ENCODE peak calls at places on chromosome 15, in nine cellular contexts. One of them, this sample, is unnamed.

GRCh38 chr15:90810354-90810753 is 58.0 kb upstream of the FURIN start:
- DNase-seq in HTR-8/SVneo: no peak
- DNase-seq in non-pigmented ciliary epithelial cell: no peak
- DNase-seq in iris pigment epithelial cell: no peak
- DNase-seq in tibial artery: no peak
- DNase-seq in nucleus accumbens: no peak
- DNase-seq in kidney epithelial cell: no peak
- DNase-seq in colonic mucosa: no peak
- DNase-seq in NCI-H748 treated with DMSO at 0.1 percent for 48 hours: no peak
- DNase-seq in this sample: no peak

GRCh38 chr15:44971036-44971435 is 14.5 kb downstream of the TERB2 start:
- DNase-seq in colonic mucosa: no peak
- DNase-seq in kidney epithelial cell: no peak
- DNase-seq in iris pigment epithelial cell: no peak
- DNase-seq in non-pigmented ciliary epithelial cell: no peak
- DNase-seq in HTR-8/SVneo: no peak
- DNase-seq in NCI-H748 treated with DMSO at 0.1 percent for 48 hours: no peak
- DNase-seq in tibial artery: no peak
- DNase-seq in nucleus accumbens: no peak
- DNase-seq in this sample: peak; percentile 5

GRCh38 chr15:101533371-101534140 is 44.0 kb upstream of the PCSK6 start:
- DNase-seq in NCI-H748 treated with DMSO at 0.1 percent for 48 hours: no peak
- DNase-seq in HTR-8/SVneo: no peak
- DNase-seq in tibial artery: no peak
- DNase-seq in nucleus accumbens: no peak
- DNase-seq in colonic mucosa: peak; percentile 14
- DNase-seq in non-pigmented ciliary epithelial cell: no peak
- DNase-seq in iris pigment epithelial cell: no peak
- DNase-seq in kidney epithelial cell: no peak
- DNase-seq in this sample: no peak

GRCh38 chr15:39589815-39590644 is 9.2 kb downstream of the THBS1 start:
- DNase-seq in kidney epithelial cell: no peak
- DNase-seq in HTR-8/SVneo: no peak
- DNase-seq in tibial artery: no peak
- DNase-seq in iris pigment epithelial cell: no peak
- DNase-seq in NCI-H748 treated with DMSO at 0.1 percent for 48 hours: no peak
- DNase-seq in colonic mucosa: no peak
- DNase-seq in non-pigmented ciliary epithelial cell: no peak
- DNase-seq in nucleus accumbens: no peak
- DNase-seq in this sample: no peak

GRCh38 chr15:79439236-79439635 is 7.1 kb downstream of the MINAR1 start:
- DNase-seq in non-pigmented ciliary epithelial cell: no peak
- DNase-seq in tibial artery: no peak
- DNase-seq in kidney epithelial cell: no peak
- DNase-seq in iris pigment epithelial cell: no peak
- DNase-seq in colonic mucosa: no peak
- DNase-seq in nucleus accumbens: no peak
- DNase-seq in NCI-H748 treated with DMSO at 0.1 percent for 48 hours: no peak
- DNase-seq in HTR-8/SVneo: no peak
- DNase-seq in this sample: no peak

GRCh38 chr15:98363955-98364354 is 284.4 kb upstream of the IGF1R start:
- DNase-seq in NCI-H748 treated with DMSO at 0.1 percent for 48 hours: no peak
- DNase-seq in non-pigmented ciliary epithelial cell: no peak
- DNase-seq in nucleus accumbens: no peak
- DNase-seq in kidney epithelial cell: no peak
- DNase-seq in iris pigment epithelial cell: no peak
- DNase-seq in colonic mucosa: no peak
- DNase-seq in HTR-8/SVneo: no peak
- DNase-seq in tibial artery: no peak
- DNase-seq in this sample: no peak

GRCh38 chr15:55218068-55218467 is 21.3 kb upstream of the RSL24D1 start:
- DNase-seq in tibial artery: no peak
- DNase-seq in colonic mucosa: no peak
- DNase-seq in non-pigmented ciliary epithelial cell: no peak
- DNase-seq in HTR-8/SVneo: no peak
- DNase-seq in NCI-H748 treated with DMSO at 0.1 percent for 48 hours: no peak
- DNase-seq in iris pigment epithelial cell: no peak
- DNase-seq in kidney epithelial cell: no peak
- DNase-seq in nucleus accumbens: no peak
- DNase-seq in this sample: no peak

GRCh38 chr15:28725556-28725955 is 13.3 kb upstream of the GOLGA8M start:
- DNase-seq in NCI-H748 treated with DMSO at 0.1 percent for 48 hours: no peak
- DNase-seq in non-pigmented ciliary epithelial cell: no peak
- DNase-seq in HTR-8/SVneo: no peak
- DNase-seq in tibial artery: no peak
- DNase-seq in iris pigment epithelial cell: no peak
- DNase-seq in kidney epithelial cell: no peak
- DNase-seq in colonic mucosa: no peak
- DNase-seq in nucleus accumbens: no peak
- DNase-seq in this sample: no peak

GRCh38 chr15:52636459-52636858 is 42.7 kb downstream of the ATOSA start:
- DNase-seq in HTR-8/SVneo: no peak
- DNase-seq in colonic mucosa: no peak
- DNase-seq in non-pigmented ciliary epithelial cell: no peak
- DNase-seq in iris pigment epithelial cell: no peak
- DNase-seq in tibial artery: no peak
- DNase-seq in NCI-H748 treated with DMSO at 0.1 percent for 48 hours: no peak
- DNase-seq in nucleus accumbens: no peak
- DNase-seq in kidney epithelial cell: no peak
- DNase-seq in this sample: no peak

GRCh38 chr15:42088801-42089640 is 5.3 kb downstream of the PLA2G4D start:
- DNase-seq in nucleus accumbens: no peak
- DNase-seq in kidney epithelial cell: no peak
- DNase-seq in colonic mucosa: peak; percentile 32
- DNase-seq in NCI-H748 treated with DMSO at 0.1 percent for 48 hours: no peak
- DNase-seq in iris pigment epithelial cell: no peak
- DNase-seq in HTR-8/SVneo: no peak
- DNase-seq in non-pigmented ciliary epithelial cell: no peak
- DNase-seq in tibial artery: no peak
- DNase-seq in this sample: no peak

GRCh38 chr15:81221449-81221848 is 24.8 kb downstream of the IL16 start:
- DNase-seq in HTR-8/SVneo: no peak
- DNase-seq in non-pigmented ciliary epithelial cell: no peak
- DNase-seq in kidney epithelial cell: no peak
- DNase-seq in iris pigment epithelial cell: no peak
- DNase-seq in tibial artery: peak; percentile 69
- DNase-seq in NCI-H748 treated with DMSO at 0.1 percent for 48 hours: no peak
- DNase-seq in nucleus accumbens: no peak
- DNase-seq in colonic mucosa: no peak
- DNase-seq in this sample: no peak

GRCh38 chr15:84979651-84980050 is 2.0 kb upstream of the PDE8A start:
- DNase-seq in non-pigmented ciliary epithelial cell: no peak
- DNase-seq in iris pigment epithelial cell: no peak
- DNase-seq in NCI-H748 treated with DMSO at 0.1 percent for 48 hours: no peak
- DNase-seq in tibial artery: no peak
- DNase-seq in colonic mucosa: peak; percentile 55
- DNase-seq in HTR-8/SVneo: no peak
- DNase-seq in nucleus accumbens: no peak
- DNase-seq in kidney epithelial cell: no peak
- DNase-seq in this sample: peak; percentile 62

GRCh38 chr15:58574612-58575011 is 142.8 kb downstream of the LIPC start:
- DNase-seq in iris pigment epithelial cell: no peak
- DNase-seq in tibial artery: no peak
- DNase-seq in HTR-8/SVneo: no peak
- DNase-seq in non-pigmented ciliary epithelial cell: no peak
- DNase-seq in colonic mucosa: peak; percentile 78
- DNase-seq in nucleus accumbens: no peak
- DNase-seq in kidney epithelial cell: no peak
- DNase-seq in NCI-H748 treated with DMSO at 0.1 percent for 48 hours: no peak
- DNase-seq in this sample: no peak

GRCh38 chr15:51884517-51885236 is 55.2 kb downstream of the TMOD3 start:
- DNase-seq in iris pigment epithelial cell: no peak
- DNase-seq in NCI-H748 treated with DMSO at 0.1 percent for 48 hours: no peak
- DNase-seq in nucleus accumbens: no peak
- DNase-seq in kidney epithelial cell: no peak
- DNase-seq in HTR-8/SVneo: no peak
- DNase-seq in tibial artery: no peak
- DNase-seq in non-pigmented ciliary epithelial cell: no peak
- DNase-seq in colonic mucosa: no peak
- DNase-seq in this sample: no peak

GRCh38 chr15:75042730-75043508 is 19.5 kb downstream of the PPCDC start:
- DNase-seq in kidney epithelial cell: no peak
- DNase-seq in NCI-H748 treated with DMSO at 0.1 percent for 48 hours: no peak
- DNase-seq in colonic mucosa: peak; percentile 84
- DNase-seq in HTR-8/SVneo: no peak
- DNase-seq in tibial artery: peak; percentile 90
- DNase-seq in non-pigmented ciliary epithelial cell: no peak
- DNase-seq in nucleus accumbens: peak; percentile 26
- DNase-seq in iris pigment epithelial cell: peak; percentile 36
- DNase-seq in this sample: peak; percentile 73

GRCh38 chr15:90930861-90931629 is 1.3 kb downstream of the HDDC3 start:
- DNase-seq in kidney epithelial cell: no peak
- DNase-seq in iris pigment epithelial cell: no peak
- DNase-seq in nucleus accumbens: no peak
- DNase-seq in colonic mucosa: peak; percentile 32
- DNase-seq in NCI-H748 treated with DMSO at 0.1 percent for 48 hours: no peak
- DNase-seq in tibial artery: no peak
- DNase-seq in HTR-8/SVneo: no peak
- DNase-seq in non-pigmented ciliary epithelial cell: no peak
- DNase-seq in this sample: no peak

GRCh38 chr15:63185206-63185605 is 4.2 kb upstream of the RAB8B start:
- DNase-seq in tibial artery: no peak
- DNase-seq in NCI-H748 treated with DMSO at 0.1 percent for 48 hours: no peak
- DNase-seq in HTR-8/SVneo: no peak
- DNase-seq in non-pigmented ciliary epithelial cell: no peak
- DNase-seq in nucleus accumbens: no peak
- DNase-seq in iris pigment epithelial cell: no peak
- DNase-seq in colonic mucosa: no peak
- DNase-seq in kidney epithelial cell: no peak
- DNase-seq in this sample: peak; percentile 99

This sample was measured in SJCRH30.